ENCODE peak calls at places on chromosomes 2 and 18, in eight cellular contexts. O, M, V, D, T, W, B and G are unnamed samples.
A peak's percentile ranks its signal among the peaks of the same experiment; 100 is the strongest.

GRCh38 chr2:40625849-40626248 is 174.0 kb upstream of the SLC8A1 start:
- DNase-seq in O (no peak), M (no peak), V (no peak), D (no peak), T (no peak), W (no peak), B (no peak), G (no peak)

GRCh38 chr2:110638976-110639695 is 38.7 kb downstream of the BUB1 start:
- DNase-seq in O (no peak), M (no peak), V (no peak), D (no peak), T (no peak), W (no peak), B (no peak), G (no peak)

GRCh38 chr2:102520801-102521200 is 47.8 kb downstream of the SLC9A4 start:
- DNase-seq in O (no peak), M (no peak), V (no peak), D (no peak), T (no peak), W (no peak), B (no peak), G (no peak)

GRCh38 chr2:120231974-120232635 is 8.9 kb upstream of the TMEM185B start:
- DNase-seq in O (peak; percentile 95), M (peak; percentile 83), V (no peak), D (peak; percentile 62), T (no peak), W (no peak), B (peak; percentile 56), G (peak; percentile 83)

GRCh38 chr18:36297419-36298112 is at the start of gene FHOD3:
- DNase-seq in O (peak; percentile 76), M (no peak), V (no peak), D (peak; percentile 63), T (no peak), W (peak; percentile 87), B (peak; percentile 77), G (peak; percentile 75)

GRCh38 chr2:171208648-171209047 is 48.0 kb upstream of the TLK1 start:
- DNase-seq in O (no peak), M (no peak), V (no peak), D (no peak), T (no peak), W (no peak), B (no peak), G (no peak)

GRCh38 chr2:240231838-240232244 is 91.4 kb upstream of the OTOS start:
- DNase-seq in O (no peak), M (no peak), V (no peak), D (peak; percentile 41), T (no peak), W (no peak), B (peak; percentile 30), G (no peak)

GRCh38 chr18:37483984-37484892 is 81.4 kb downstream of the CELF4 start:
- DNase-seq in O (no peak), M (no peak), V (no peak), D (no peak), T (peak; percentile 36), W (peak; percentile 61), B (no peak), G (no peak)

GRCh38 chr18:79529296-79529695 is 133.6 kb downstream of the NFATC1 start:
- DNase-seq in O (no peak), M (no peak), V (no peak), D (peak; percentile 34), T (no peak), W (no peak), B (no peak), G (no peak)

GRCh38 chr2:164897521-164898260 is 56.1 kb upstream of the COBLL1 start:
- DNase-seq in O (no peak), M (no peak), V (no peak), D (no peak), T (no peak), W (no peak), B (no peak), G (no peak)

GRCh38 chr2:100629309-100629708 is 66.5 kb downstream of the PDCL3 start:
- DNase-seq in O (no peak), M (no peak), V (no peak), D (no peak), T (no peak), W (no peak), B (no peak), G (no peak)

GRCh38 chr2:69385443-69386151 is 1.4 kb downstream of the GFPT1 start:
- DNase-seq in O (peak; percentile 23), M (no peak), V (no peak), D (no peak), T (no peak), W (no peak), B (no peak), G (no peak)

GRCh38 chr2:96808176-96808837 is 7.8 kb upstream of the CNNM3 start:
- DNase-seq in O (no peak), M (no peak), V (no peak), D (no peak), T (no peak), W (no peak), B (no peak), G (no peak)

GRCh38 chr18:79902075-79902474 is 49.4 kb downstream of the SLC66A2 start:
- DNase-seq in O (no peak), M (no peak), V (no peak), D (no peak), T (no peak), W (no peak), B (no peak), G (no peak)

GRCh38 chr2:234632527-234633391 is 135.9 kb upstream of the ARL4C start:
- DNase-seq in O (no peak), M (no peak), V (no peak), D (no peak), T (no peak), W (peak; percentile 27), B (no peak), G (no peak)

GRCh38 chr2:172484706-172485105 is 57.3 kb downstream of the ITGA6 start:
- DNase-seq in O (peak; percentile 38), M (no peak), V (no peak), D (no peak), T (no peak), W (no peak), B (no peak), G (no peak)

GRCh38 chr18:69992776-69993175 is 45.1 kb upstream of the CD226 start:
- DNase-seq in O (no peak), M (no peak), V (no peak), D (no peak), T (no peak), W (no peak), B (no peak), G (no peak)

GRCh38 chr2:236744316-236745105 is 174.9 kb downstream of the ACKR3 start:
- DNase-seq in O (no peak), M (no peak), V (no peak), D (no peak), T (no peak), W (no peak), B (no peak), G (no peak)

GRCh38 chr18:75110311-75110710 is 98.6 kb downstream of the PTGR3 start:
- DNase-seq in O (no peak), M (no peak), V (no peak), D (no peak), T (no peak), W (no peak), B (no peak), G (no peak)

GRCh38 chr2:42046819-42047487 is 868 bp upstream of the PKDCC start:
- DNase-seq in O (no peak), M (no peak), V (no peak), D (peak; percentile 46), T (no peak), W (peak; percentile 91), B (no peak), G (no peak)

GRCh38 chr2:179262077-179262660 is 2.5 kb downstream of the SESTD1 start:
- DNase-seq in O (no peak), M (no peak), V (no peak), D (no peak), T (no peak), W (no peak), B (no peak), G (no peak)

GRCh38 chr2:37905033-37905432 is 20.1 kb upstream of the RMDN2 start:
- DNase-seq in O (no peak), M (no peak), V (no peak), D (peak; percentile 71), T (no peak), W (no peak), B (no peak), G (no peak)

GRCh38 chr2:75379811-75380210 is 180.5 kb upstream of the TACR1 start:
- DNase-seq in O (no peak), M (no peak), V (no peak), D (no peak), T (no peak), W (no peak), B (no peak), G (no peak)

GRCh38 chr18:21769206-21769605 is 28.6 kb downstream of the MIB1 start:
- DNase-seq in O (no peak), M (no peak), V (no peak), D (no peak), T (no peak), W (no peak), B (no peak), G (no peak)

GRCh38 chr18:39448942-39449341 is 1883.3 kb upstream of the CELF4 start:
- DNase-seq in O (no peak), M (no peak), V (no peak), D (no peak), T (no peak), W (no peak), B (no peak), G (no peak)

GRCh38 chr2:74025971-74026612 is 41.4 kb downstream of the TET3 start:
- DNase-seq in O (no peak), M (no peak), V (no peak), D (peak; percentile 83), T (no peak), W (peak; percentile 83), B (no peak), G (no peak)

GRCh38 chr2:54560146-54560881 is 104.2 kb downstream of the SPTBN1 start:
- DNase-seq in O (peak; percentile 89), M (peak; percentile 59), V (peak; percentile 70), D (no peak), T (no peak), W (peak; percentile 40), B (peak; percentile 67), G (peak; percentile 68)

GRCh38 chr2:62801814-62802524 is 96.5 kb downstream of the EHBP1 start:
- DNase-seq in O (peak; percentile 28), M (no peak), V (no peak), D (no peak), T (no peak), W (peak; percentile 56), B (no peak), G (no peak)
- TF ChIP-seq CTCF in O (peak; percentile 9), M (no peak), V (no peak), D (no peak), T (peak; percentile 30), W (peak; percentile 31), B (no peak), G (no peak)

GRCh38 chr2:114729025-114729424 is 286.6 kb downstream of the DPP10 start:
- DNase-seq in O (no peak), M (no peak), V (no peak), D (no peak), T (no peak), W (peak; percentile 34), B (no peak), G (no peak)
- TF ChIP-seq CTCF in O (no peak), M (no peak), V (no peak), D (no peak), T (peak; percentile 30), W (peak; percentile 47), B (no peak), G (no peak)

GRCh38 chr2:207767461-207768167 is 2.1 kb downstream of the FZD5 start:
- DNase-seq in O (peak; percentile 7), M (no peak), V (no peak), D (peak; percentile 84), T (no peak), W (peak; percentile 78), B (peak; percentile 62), G (no peak)
- TF ChIP-seq CTCF in O (no peak), M (no peak), V (no peak), D (no peak), T (peak; percentile 64), W (peak; percentile 37), B (peak; percentile 18), G (no peak)

GRCh38 chr2:46615555-46616487 is 136.5 kb downstream of the TMEM247 start:
- DNase-seq in O (peak; percentile 17), M (no peak), V (peak; percentile 13), D (peak; percentile 54), T (no peak), W (peak; percentile 49), B (no peak), G (peak; percentile 15)
- TF ChIP-seq CTCF in O (peak; percentile 4), M (peak; percentile 23), V (no peak), D (peak; percentile 22), T (no peak), W (peak; percentile 25), B (peak; percentile 7), G (peak; percentile 6)